ENCODE peak calls at places on chromosomes 6 and 20, in four cellular contexts. One of them, this sample, is unnamed.

GRCh38 chr6:16901777-16902176 is 140.5 kb upstream of the ATXN1 start:
- DNase-seq in dorsolateral prefrontal cortex: peak; percentile 62
- DNase-seq in stimulated activated CD4-positive, alpha-beta T cell treated with anti-CD3 and anti-CD28 coated beads, Interleukin-12 subunit alpha, Interleukin-12 subunit beta, amount 100 ng/mL, for 4 hours: no peak
- DNase-seq in COR-L47: peak; percentile 80
- DNase-seq in this sample: no peak

GRCh38 chr6:150745896-150746295 is 119.6 kb upstream of the MTHFD1L start:
- DNase-seq in dorsolateral prefrontal cortex: no peak
- DNase-seq in COR-L47: no peak
- DNase-seq in stimulated activated CD4-positive, alpha-beta T cell treated with anti-CD3 and anti-CD28 coated beads, Interleukin-12 subunit alpha, Interleukin-12 subunit beta, amount 100 ng/mL, for 4 hours: no peak
- DNase-seq in this sample: no peak

GRCh38 chr20:31569163-31570020 is 35.7 kb upstream of the ID1 start:
- DNase-seq in COR-L47: peak; percentile 43
- DNase-seq in dorsolateral prefrontal cortex: peak; percentile 65
- DNase-seq in stimulated activated CD4-positive, alpha-beta T cell treated with anti-CD3 and anti-CD28 coated beads, Interleukin-12 subunit alpha, Interleukin-12 subunit beta, amount 100 ng/mL, for 4 hours: peak; percentile 60
- DNase-seq in this sample: peak; percentile 83

GRCh38 chr20:20752712-20753111 is 40.3 kb upstream of the RALGAPA2 start:
- DNase-seq in COR-L47: no peak
- DNase-seq in dorsolateral prefrontal cortex: no peak
- DNase-seq in stimulated activated CD4-positive, alpha-beta T cell treated with anti-CD3 and anti-CD28 coated beads, Interleukin-12 subunit alpha, Interleukin-12 subunit beta, amount 100 ng/mL, for 4 hours: no peak
- DNase-seq in this sample: no peak

GRCh38 chr20:38321959-38322598 is 18.1 kb downstream of the BPI start:
- DNase-seq in COR-L47: peak; percentile 11
- DNase-seq in stimulated activated CD4-positive, alpha-beta T cell treated with anti-CD3 and anti-CD28 coated beads, Interleukin-12 subunit alpha, Interleukin-12 subunit beta, amount 100 ng/mL, for 4 hours: no peak
- DNase-seq in dorsolateral prefrontal cortex: peak; percentile 72
- DNase-seq in this sample: peak; percentile 65

GRCh38 chr20:52033313-52033712 is 158.3 kb downstream of the ZFP64 start:
- DNase-seq in dorsolateral prefrontal cortex: no peak
- DNase-seq in stimulated activated CD4-positive, alpha-beta T cell treated with anti-CD3 and anti-CD28 coated beads, Interleukin-12 subunit alpha, Interleukin-12 subunit beta, amount 100 ng/mL, for 4 hours: no peak
- DNase-seq in COR-L47: no peak
- DNase-seq in this sample: no peak

GRCh38 chr6:35048031-35048613 is 93.0 kb downstream of the TCP11 start:
- DNase-seq in dorsolateral prefrontal cortex: peak; percentile 70
- DNase-seq in stimulated activated CD4-positive, alpha-beta T cell treated with anti-CD3 and anti-CD28 coated beads, Interleukin-12 subunit alpha, Interleukin-12 subunit beta, amount 100 ng/mL, for 4 hours: no peak
- DNase-seq in COR-L47: no peak
- DNase-seq in this sample: peak; percentile 85

GRCh38 chr6:140641412-140641811 is 1267.0 kb upstream of the CITED2 start:
- DNase-seq in COR-L47: no peak
- DNase-seq in stimulated activated CD4-positive, alpha-beta T cell treated with anti-CD3 and anti-CD28 coated beads, Interleukin-12 subunit alpha, Interleukin-12 subunit beta, amount 100 ng/mL, for 4 hours: no peak
- DNase-seq in dorsolateral prefrontal cortex: no peak
- DNase-seq in this sample: no peak

GRCh38 chr20:23106271-23106851 is 20.2 kb upstream of the CD93 start:
- DNase-seq in stimulated activated CD4-positive, alpha-beta T cell treated with anti-CD3 and anti-CD28 coated beads, Interleukin-12 subunit alpha, Interleukin-12 subunit beta, amount 100 ng/mL, for 4 hours: no peak
- DNase-seq in dorsolateral prefrontal cortex: no peak
- DNase-seq in COR-L47: no peak
- DNase-seq in this sample: no peak

GRCh38 chr6:168035098-168035660 is 37.7 kb downstream of the KIF25 start:
- DNase-seq in COR-L47: no peak
- DNase-seq in stimulated activated CD4-positive, alpha-beta T cell treated with anti-CD3 and anti-CD28 coated beads, Interleukin-12 subunit alpha, Interleukin-12 subunit beta, amount 100 ng/mL, for 4 hours: no peak
- DNase-seq in dorsolateral prefrontal cortex: peak; percentile 47
- DNase-seq in this sample: peak; percentile 33

GRCh38 chr6:135323202-135323668 is 142.1 kb downstream of the MYB start:
- DNase-seq in dorsolateral prefrontal cortex: no peak
- DNase-seq in stimulated activated CD4-positive, alpha-beta T cell treated with anti-CD3 and anti-CD28 coated beads, Interleukin-12 subunit alpha, Interleukin-12 subunit beta, amount 100 ng/mL, for 4 hours: no peak
- DNase-seq in COR-L47: no peak
- DNase-seq in this sample: no peak

GRCh38 chr20:39879296-39879695 is 809.7 kb downstream of the MAFB start:
- DNase-seq in dorsolateral prefrontal cortex: no peak
- DNase-seq in COR-L47: no peak
- DNase-seq in stimulated activated CD4-positive, alpha-beta T cell treated with anti-CD3 and anti-CD28 coated beads, Interleukin-12 subunit alpha, Interleukin-12 subunit beta, amount 100 ng/mL, for 4 hours: no peak
- DNase-seq in this sample: no peak

GRCh38 chr20:18904624-18905023 is 91.0 kb downstream of the SCP2D1 start:
- DNase-seq in dorsolateral prefrontal cortex: peak; percentile 23
- DNase-seq in stimulated activated CD4-positive, alpha-beta T cell treated with anti-CD3 and anti-CD28 coated beads, Interleukin-12 subunit alpha, Interleukin-12 subunit beta, amount 100 ng/mL, for 4 hours: no peak
- DNase-seq in COR-L47: peak; percentile 20
- DNase-seq in this sample: peak; percentile 6

GRCh38 chr6:158910484-158911075 is 89.4 kb downstream of the RSPH3 start:
- DNase-seq in dorsolateral prefrontal cortex: no peak
- DNase-seq in stimulated activated CD4-positive, alpha-beta T cell treated with anti-CD3 and anti-CD28 coated beads, Interleukin-12 subunit alpha, Interleukin-12 subunit beta, amount 100 ng/mL, for 4 hours: no peak
- DNase-seq in COR-L47: no peak
- DNase-seq in this sample: no peak

GRCh38 chr6:52642381-52642780 is 28.5 kb upstream of the TMEM14A start:
- DNase-seq in dorsolateral prefrontal cortex: no peak
- DNase-seq in COR-L47: no peak
- DNase-seq in stimulated activated CD4-positive, alpha-beta T cell treated with anti-CD3 and anti-CD28 coated beads, Interleukin-12 subunit alpha, Interleukin-12 subunit beta, amount 100 ng/mL, for 4 hours: no peak
- DNase-seq in this sample: peak; percentile 73

GRCh38 chr6:142902636-142903053 is 42.3 kb downstream of the HIVEP2 start:
- DNase-seq in dorsolateral prefrontal cortex: peak; percentile 29
- DNase-seq in stimulated activated CD4-positive, alpha-beta T cell treated with anti-CD3 and anti-CD28 coated beads, Interleukin-12 subunit alpha, Interleukin-12 subunit beta, amount 100 ng/mL, for 4 hours: peak; percentile 36
- DNase-seq in COR-L47: no peak
- DNase-seq in this sample: no peak

GRCh38 chr20:4546786-4547185 is 174.9 kb upstream of the PRND start:
- DNase-seq in COR-L47: no peak
- DNase-seq in stimulated activated CD4-positive, alpha-beta T cell treated with anti-CD3 and anti-CD28 coated beads, Interleukin-12 subunit alpha, Interleukin-12 subunit beta, amount 100 ng/mL, for 4 hours: no peak
- DNase-seq in dorsolateral prefrontal cortex: no peak
- DNase-seq in this sample: no peak

GRCh38 chr6:144378437-144378836 is 93.3 kb downstream of the UTRN start:
- DNase-seq in stimulated activated CD4-positive, alpha-beta T cell treated with anti-CD3 and anti-CD28 coated beads, Interleukin-12 subunit alpha, Interleukin-12 subunit beta, amount 100 ng/mL, for 4 hours: no peak
- DNase-seq in COR-L47: no peak
- DNase-seq in dorsolateral prefrontal cortex: no peak
- DNase-seq in this sample: no peak

This sample was measured in WERI-Rb-1.